ENCODE peak calls at places on chromosomes 16 and 17, in eight cellular contexts. P is stimulated activated CD4-positive, alpha-beta T cell treated with anti-CD3 and anti-CD28 coated beads, Interleukin-15, amount 100 ng/mL, for 24 hours; Z is GM04504; O is frontal cortex; R is GOT3; G is posterior cingulate gyrus; U is lung; B is stimulated activated CD8-positive, alpha-beta memory T cell treated with anti-CD3 and anti-CD28 coated beads, Interleukin-15, amount 100 ng/mL, for 24 hours. W is an unnamed sample.

GRCh38 chr17:35901776-35902175 is 21.6 kb upstream of the CCL5 start:
- DNase-seq in P (no peak), Z (no peak), O (no peak), R (no peak), G (no peak), U (no peak), B (no peak), W (no peak)

GRCh38 chr16:54694651-54695050 is 236.0 kb upstream of the IRX5 start:
- DNase-seq in P (no peak), Z (no peak), O (no peak), R (no peak), G (no peak), U (no peak), B (no peak), W (no peak)

GRCh38 chr17:32688221-32688620 is 188.7 kb downstream of the MYO1D start:
- DNase-seq in P (no peak), Z (no peak), O (no peak), R (no peak), G (no peak), U (no peak), B (no peak), W (no peak)

GRCh38 chr16:66408181-66409048 is 18.7 kb upstream of the BEAN1 start:
- DNase-seq in P (peak), Z (no peak), O (no peak), R (no peak), G (no peak), U (no peak), B (no peak), W (no peak)

GRCh38 chr17:12918132-12918531 is 99.7 kb downstream of the ELAC2 start:
- DNase-seq in P (no peak), Z (no peak), O (no peak), R (no peak), G (peak), U (no peak), B (no peak), W (no peak)

GRCh38 chr17:37651846-37652245 is 8.6 kb upstream of the DDX52 start:
- DNase-seq in P (no peak), Z (no peak), O (no peak), R (no peak), G (no peak), U (no peak), B (no peak), W (no peak)

GRCh38 chr16:65538945-65539344 is 417.1 kb upstream of the CDH11 start:
- DNase-seq in P (no peak), Z (peak), O (no peak), R (no peak), G (no peak), U (no peak), B (no peak), W (no peak)

GRCh38 chr17:80364091-80364691 is 50.8 kb upstream of the ENDOV start:
- DNase-seq in P (no peak), Z (no peak), O (peak), R (no peak), G (peak), U (no peak), B (no peak), W (no peak)

GRCh38 chr16:54098247-54098646 is 188.3 kb downstream of the IRX3 start:
- DNase-seq in P (no peak), Z (no peak), O (no peak), R (no peak), G (no peak), U (no peak), B (no peak), W (no peak)

GRCh38 chr17:32596666-32597065 is 109.9 kb downstream of the CDK5R1 start:
- DNase-seq in P (peak), Z (no peak), O (no peak), R (no peak), G (no peak), U (no peak), B (no peak), W (no peak)

GRCh38 chr16:9232102-9232501 is 140.7 kb downstream of the HAPSTR1 start:
- DNase-seq in P (no peak), Z (no peak), O (no peak), R (no peak), G (no peak), U (no peak), B (no peak), W (no peak)

GRCh38 chr17:51869387-51869786 is 289.1 kb downstream of the CA10 start:
- DNase-seq in P (peak), Z (peak), O (no peak), R (no peak), G (no peak), U (no peak), B (no peak), W (no peak)

GRCh38 chr17:81933178-81933699 is 3.9 kb downstream of the PYCR1 start:
- DNase-seq in P (no peak), Z (no peak), O (no peak), R (no peak), G (no peak), U (no peak), B (no peak), W (no peak)

GRCh38 chr17:41167561-41167960 is 460 bp downstream of the KRTAP4-3 start:
- DNase-seq in P (no peak), Z (no peak), O (no peak), R (no peak), G (no peak), U (no peak), B (no peak), W (no peak)

GRCh38 chr17:31089461-31089860 is 5.3 kb upstream of the NF1 start:
- DNase-seq in P (no peak), Z (no peak), O (no peak), R (no peak), G (no peak), U (no peak), B (no peak), W (no peak)

GRCh38 chr17:76989519-76989918 is 121.3 kb downstream of the MGAT5B start:
- DNase-seq in P (no peak), Z (no peak), O (no peak), R (no peak), G (peak), U (no peak), B (no peak), W (no peak)

GRCh38 chr16:89723279-89724250 is 2.2 kb downstream of the ZNF276 start:
- DNase-seq in P (peak), Z (no peak), O (peak), R (no peak), G (peak), U (no peak), B (no peak), W (no peak)

GRCh38 chr17:81991684-81992513 is 14.5 kb downstream of the ASPSCR1 start:
- DNase-seq in P (no peak), Z (peak), O (no peak), R (no peak), G (peak), U (peak), B (no peak), W (no peak)

GRCh38 chr17:68600881-68601564 is at the start of gene FAM20A:
- DNase-seq in P (peak), Z (no peak), O (peak), R (no peak), G (peak), U (peak), B (no peak), W (no peak)

GRCh38 chr17:67602974-67603373 is 114.8 kb upstream of the NOL11 start:
- DNase-seq in P (peak), Z (peak), O (no peak), R (no peak), G (no peak), U (no peak), B (no peak), W (no peak)

GRCh38 chr17:57649731-57650484 is 95.2 kb downstream of the CCDC182 start:
- DNase-seq in P (no peak), Z (no peak), O (no peak), R (no peak), G (no peak), U (no peak), B (no peak), W (no peak)

GRCh38 chr16:85234310-85235235 is 122.3 kb upstream of the CIBAR2 start:
- DNase-seq in P (no peak), Z (no peak), O (peak), R (no peak), G (no peak), U (peak), B (no peak), W (peak)

GRCh38 chr16:48613061-48613957 is 3.3 kb upstream of the N4BP1 start:
- DNase-seq in P (peak), Z (peak), O (no peak), R (no peak), G (no peak), U (no peak), B (no peak), W (peak)

GRCh38 chr17:4968916-4969550 is 1.4 kb upstream of the SPAG7 start:
- DNase-seq in P (peak), Z (no peak), O (no peak), R (peak), G (peak), U (no peak), B (no peak), W (peak)

GRCh38 chr16:56789360-56789759 is 59.4 kb downstream of the NUP93 start:
- DNase-seq in P (peak), Z (no peak), O (peak), R (no peak), G (peak), U (peak), B (no peak), W (no peak)

W was measured in AG09319.